ENCODE peak calls at places on chromosomes 6 and 20, in four cellular contexts. W, L, R and T are unnamed samples.

GRCh38 chr6:158605266-158605878 is 39.2 kb downstream of the DYNLT1 start:
- DNase-seq in W (peak), L (peak), R (peak), T (no peak)

GRCh38 chr20:20436689-20437088 is 68.8 kb downstream of the INSM1 start:
- DNase-seq in W (no peak), L (no peak), R (no peak), T (no peak)

GRCh38 chr6:85360794-85361642 is 88.9 kb upstream of the NT5E start:
- DNase-seq in W (no peak), L (no peak), R (no peak), T (no peak)

GRCh38 chr6:54817834-54818233 is 28.7 kb upstream of the FAM83B start:
- DNase-seq in W (no peak), L (no peak), R (no peak), T (no peak)

GRCh38 chr6:9404351-9405146 is 969.2 kb upstream of the SLC35B3 start:
- DNase-seq in W (no peak), L (no peak), R (no peak), T (no peak)

GRCh38 chr20:44448753-44449546 is 26.7 kb upstream of the TTPAL start:
- DNase-seq in W (peak), L (peak), R (no peak), T (no peak)

GRCh38 chr6:136137008-136137689 is 113.0 kb downstream of the MTFR2 start:
- DNase-seq in W (no peak), L (no peak), R (no peak), T (no peak)

GRCh38 chr6:44002071-44002590 is 125.1 kb downstream of the MRPL14 start:
- DNase-seq in W (no peak), L (no peak), R (no peak), T (peak)

GRCh38 chr6:34362909-34363713 is 29.4 kb downstream of the NUDT3 start:
- DNase-seq in W (peak), L (no peak), R (no peak), T (peak)

GRCh38 chr6:110513001-110513400 is 36.6 kb upstream of the SLC22A16 start:
- DNase-seq in W (no peak), L (no peak), R (no peak), T (no peak)

GRCh38 chr20:12829121-12829520 is 179.7 kb upstream of the SPTLC3 start:
- DNase-seq in W (no peak), L (no peak), R (no peak), T (no peak)

GRCh38 chr20:63114693-63115069 is 101.2 kb downstream of the YTHDF1 start:
- DNase-seq in W (no peak), L (no peak), R (no peak), T (no peak)

GRCh38 chr6:97666889-97667288 is 383.9 kb upstream of the MMS22L start:
- DNase-seq in W (no peak), L (no peak), R (no peak), T (no peak)

GRCh38 chr6:13908955-13909381 is 15.8 kb upstream of the RNF182 start:
- DNase-seq in W (peak), L (peak), R (peak), T (peak)

GRCh38 chr6:89985744-89986493 is 91.7 kb downstream of the GJA10 start:
- DNase-seq in W (no peak), L (peak), R (no peak), T (no peak)

GRCh38 chr6:168407842-168408241 is 33.1 kb upstream of the SMOC2 start:
- DNase-seq in W (no peak), L (no peak), R (no peak), T (no peak)

GRCh38 chr6:14423330-14423729 is 305.8 kb downstream of the CD83 start:
- DNase-seq in W (no peak), L (no peak), R (no peak), T (no peak)

GRCh38 chr6:118812972-118813371 is 81.0 kb upstream of the ASF1A start:
- DNase-seq in W (no peak), L (no peak), R (no peak), T (no peak)

GRCh38 chr20:13739726-13740649 is 44.7 kb downstream of the ESF1 start:
- DNase-seq in W (no peak), L (no peak), R (no peak), T (no peak)

GRCh38 chr6:56890066-56890465 is 64.8 kb upstream of the BEND6 start:
- DNase-seq in W (no peak), L (no peak), R (no peak), T (no peak)

GRCh38 chr6:145548941-145549652 is 186.2 kb downstream of the EPM2A start:
- DNase-seq in W (no peak), L (no peak), R (no peak), T (no peak)

GRCh38 chr6:90811596-90812226 is 224.8 kb upstream of the MAP3K7 start:
- DNase-seq in W (no peak), L (no peak), R (no peak), T (no peak)

GRCh38 chr20:14498809-14499208 is 161.4 kb upstream of the FLRT3 start:
- DNase-seq in W (no peak), L (no peak), R (no peak), T (no peak)

GRCh38 chr6:69594405-69594804 is 202.4 kb downstream of the LMBRD1 start:
- DNase-seq in W (no peak), L (no peak), R (no peak), T (no peak)

GRCh38 chr20:50730765-50731054 is 670 bp upstream of the PARD6B start:
- DNase-seq in W (no peak), L (no peak), R (no peak), T (no peak)

GRCh38 chr20:23995905-23996666 is 7.5 kb upstream of the GGTLC1 start:
- DNase-seq in W (no peak), L (peak), R (peak), T (no peak)

GRCh38 chr6:118755941-118756646 is 104.7 kb upstream of the CEP85L start:
- DNase-seq in W (no peak), L (no peak), R (no peak), T (no peak)

GRCh38 chr20:33826270-33826897 is 15.2 kb downstream of the CHMP4B start:
- DNase-seq in W (no peak), L (no peak), R (no peak), T (no peak)

GRCh38 chr6:130670142-130670541 is 157.1 kb upstream of the SMLR1 start:
- DNase-seq in W (no peak), L (no peak), R (no peak), T (no peak)

GRCh38 chr20:6664574-6664973 is 102.9 kb upstream of the BMP2 start:
- DNase-seq in W (no peak), L (no peak), R (no peak), T (no peak)

GRCh38 chr6:111972714-111973678 is 80.9 kb upstream of the CCN6 start:
- DNase-seq in W (no peak), L (no peak), R (peak), T (no peak)

GRCh38 chr6:139846538-139847321 is 472.3 kb upstream of the CITED2 start:
- DNase-seq in W (no peak), L (no peak), R (peak), T (no peak)
- TF ChIP-seq SPI1 in W (peak), L (no peak), R (peak), T (no peak)

DNA sequence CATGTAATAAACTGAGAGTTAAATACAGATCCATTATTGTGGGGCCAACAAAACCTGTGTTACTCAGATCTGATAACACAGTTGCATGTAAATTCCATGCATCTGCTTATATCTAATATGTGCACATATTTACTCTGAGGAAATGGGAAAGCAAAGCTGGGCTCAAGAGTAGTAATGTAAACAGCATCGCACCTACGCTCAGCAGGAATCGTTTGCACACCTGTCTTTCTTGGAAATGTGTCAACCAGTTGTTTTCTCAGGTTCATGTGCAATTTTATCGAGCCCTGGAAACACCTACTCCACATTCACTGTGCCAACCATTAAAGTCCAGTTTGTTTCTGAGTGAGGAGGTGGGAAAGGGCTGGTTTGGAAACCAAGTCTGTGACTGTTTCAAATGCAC is 80.3 kb upstream of the CNKSR3 start:
- DNase-seq in W (no peak), L (no peak), R (no peak), T (no peak)
- TF ChIP-seq SPI1 in W (no peak), L (no peak), R (no peak), T (no peak)

DNA sequence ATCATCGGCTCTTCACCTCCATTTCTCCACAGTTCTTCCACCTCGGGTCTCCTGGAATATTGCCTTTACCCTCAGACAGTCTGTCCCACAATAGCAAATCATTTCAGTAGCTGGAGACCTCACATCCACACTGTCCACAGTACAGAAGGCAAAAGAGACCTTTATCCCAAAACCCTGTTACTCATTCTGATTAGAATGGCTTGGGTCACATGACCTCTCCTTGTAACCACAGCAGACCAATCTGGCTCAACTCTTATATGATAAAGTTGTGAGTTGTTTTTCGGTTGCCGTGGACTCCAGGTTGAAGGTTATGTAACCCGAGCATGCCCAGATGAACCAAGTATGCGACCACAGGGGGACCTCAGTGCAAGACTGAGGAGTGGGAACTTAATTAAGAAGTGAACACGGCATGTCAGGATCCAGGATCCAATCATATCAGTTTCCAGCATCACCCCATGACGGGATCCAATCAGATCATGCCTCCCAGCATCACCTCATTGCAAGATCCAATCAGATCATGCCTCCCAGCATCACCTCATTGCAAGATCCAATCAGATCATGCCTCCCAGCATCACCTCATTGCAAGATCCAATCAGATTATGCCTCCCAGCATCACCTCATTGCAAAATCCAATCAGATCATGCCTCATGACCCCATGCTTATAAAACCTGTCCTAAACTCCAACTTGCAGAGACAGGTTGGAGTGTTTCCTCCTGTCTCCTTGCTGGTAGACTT is 68.7 kb downstream of the LY86 start:
- DNase-seq in W (no peak), L (no peak), R (no peak), T (no peak)
- TF ChIP-seq SPI1 in W (no peak), L (no peak), R (no peak), T (no peak)

DNA sequence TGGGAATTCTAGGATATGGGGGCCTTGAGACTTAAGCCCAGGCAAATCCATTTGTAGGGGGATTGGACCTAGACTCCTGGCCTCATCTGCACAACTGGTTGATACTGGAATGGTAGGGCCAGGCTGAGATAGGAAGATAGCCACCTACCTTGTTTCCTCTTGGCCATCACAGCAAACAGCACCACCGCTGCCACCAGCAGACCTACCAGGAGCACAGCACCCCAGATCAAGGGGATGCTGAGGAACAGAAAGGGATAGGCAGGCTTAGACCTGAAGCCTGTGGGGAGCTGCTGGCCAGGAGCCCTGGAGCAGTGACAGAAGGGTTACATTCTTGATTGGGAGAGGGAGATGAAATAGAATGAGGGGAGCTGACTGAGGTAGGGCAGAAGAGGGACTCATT is 3.5 kb downstream of the TREML1 start:
- DNase-seq in W (no peak), L (no peak), R (no peak), T (no peak)
- TF ChIP-seq SPI1 in W (no peak), L (no peak), R (no peak), T (no peak)

GRCh38 chr20:9617062-9617461 is 102.7 kb downstream of the LAMP5 start:
- DNase-seq in W (no peak), L (peak), R (peak), T (no peak)
- TF ChIP-seq SPI1 in W (no peak), L (no peak), R (no peak), T (no peak)

DNA sequence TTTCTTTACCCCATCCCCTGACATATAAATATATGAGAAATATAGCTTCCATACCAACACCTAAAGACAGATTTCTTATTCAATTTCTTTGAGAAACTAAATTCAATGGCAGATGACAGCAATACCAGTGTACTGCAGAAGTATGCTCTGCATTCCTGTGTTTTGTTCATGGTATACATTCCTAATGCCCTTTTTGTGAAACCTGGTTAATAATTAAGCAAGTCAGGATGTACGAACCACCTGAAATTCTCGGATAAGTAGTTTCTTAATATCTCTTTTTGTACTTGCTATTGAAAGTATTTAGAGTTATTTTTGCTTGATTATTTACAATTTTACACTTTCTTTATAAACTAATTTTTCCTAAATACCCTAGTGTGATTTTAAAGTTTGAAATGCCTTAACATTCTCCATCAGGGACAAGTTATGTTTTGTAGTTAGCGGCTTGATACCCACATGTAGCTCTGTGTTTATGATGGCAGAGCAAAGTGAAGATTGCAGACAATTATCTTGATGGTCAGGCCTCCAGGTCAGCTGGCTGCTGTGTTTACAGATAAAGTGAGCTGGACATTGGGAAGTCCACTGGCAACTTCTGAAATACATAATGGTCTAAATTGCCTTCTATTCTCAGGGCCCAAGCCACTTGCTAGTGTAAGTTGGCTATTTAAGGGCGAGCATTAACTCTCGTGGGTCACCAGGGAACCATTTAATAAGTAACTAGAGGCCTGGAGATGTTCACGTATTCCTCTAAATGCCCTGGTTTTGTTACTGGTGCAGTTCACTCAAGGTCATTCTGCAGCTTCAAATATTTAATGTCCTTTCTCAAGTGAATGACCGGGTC is 58.2 kb downstream of the PLCB1 start:
- DNase-seq in W (no peak), L (no peak), R (no peak), T (no peak)
- TF ChIP-seq SPI1 in W (no peak), L (no peak), R (no peak), T (no peak)

DNA sequence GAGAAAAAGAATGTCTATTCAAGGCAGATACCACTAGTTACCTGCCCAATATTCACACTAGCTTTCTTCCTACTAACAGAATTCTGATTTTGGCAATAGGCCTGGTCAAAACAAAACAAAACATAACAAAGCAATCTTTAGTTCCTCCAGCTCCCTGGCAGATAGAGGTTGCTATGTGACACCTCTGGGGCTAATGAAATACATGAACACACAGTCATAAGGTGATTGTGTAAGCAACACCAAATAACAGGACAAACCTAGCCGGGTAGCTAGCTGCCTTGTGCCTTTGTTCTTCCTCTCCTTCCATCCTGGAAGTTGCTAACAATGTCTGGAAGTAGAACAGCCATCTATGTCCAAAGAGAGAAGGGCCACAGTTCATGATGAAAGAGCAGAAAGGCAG is 6.0 kb upstream of the HMGN3 start:
- DNase-seq in W (no peak), L (no peak), R (no peak), T (no peak)
- TF ChIP-seq SPI1 in W (no peak), L (no peak), R (no peak), T (no peak)

DNA sequence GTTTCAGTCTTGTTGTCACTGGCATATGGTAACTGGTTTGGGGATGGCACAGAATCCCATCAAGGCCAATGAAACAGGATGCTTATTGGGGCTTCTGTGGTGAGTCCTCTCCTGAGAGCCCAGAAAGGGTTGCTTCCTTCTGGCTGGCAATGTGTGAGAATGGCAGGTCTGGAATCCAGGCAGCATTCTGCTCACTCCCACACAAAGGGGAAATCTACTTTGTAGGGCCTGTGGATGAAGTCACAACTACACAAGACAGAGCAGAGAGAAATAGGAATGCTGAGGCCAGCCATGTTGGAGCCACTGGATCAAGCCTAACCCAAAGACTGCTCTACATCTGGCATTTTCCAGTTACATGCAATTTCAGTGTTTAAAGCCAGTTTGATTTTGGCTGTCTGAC is 15.7 kb downstream of the PLAGL2 start:
- DNase-seq in W (no peak), L (no peak), R (no peak), T (no peak)
- TF ChIP-seq SPI1 in W (no peak), L (no peak), R (no peak), T (no peak)

GRCh38 chr6:153210083-153210482 is 79.0 kb upstream of the RGS17 start:
- DNase-seq in W (no peak), L (no peak), R (no peak), T (no peak)

GRCh38 chr6:153208706-153209105 is 77.6 kb upstream of the RGS17 start:
- DNase-seq in W (no peak), L (no peak), R (no peak), T (no peak)

GRCh38 chr6:153207617-153208016 is 76.5 kb upstream of the RGS17 start:
- DNase-seq in W (no peak), L (no peak), R (no peak), T (no peak)

GRCh38 chr6:153207041-153207440 is 76.0 kb upstream of the RGS17 start:
- DNase-seq in W (no peak), L (no peak), R (no peak), T (no peak)
- TF ChIP-seq SPI1 in W (no peak), L (no peak), R (no peak), T (no peak)